ENCODE peak calls at places on chromosomes 4 and X, in five cellular contexts. Q is activated CD4-positive, alpha-beta T cell treated with anti-CD3 and anti-CD28 coated beads, Interleukin-2, amount 50 U/mL, for 48 hours; U is substantia nigra; J is stimulated activated CD8-positive, alpha-beta memory T cell treated with anti-CD3 and anti-CD28 coated beads, Interleukin-12 subunit alpha, Interleukin-12 subunit beta, amount 100 ng/mL, for 4 hours; E is nephron progenitor cell. I is an unnamed sample.

GRCh38 chr4:181018472-181018871 is 1224.7 kb upstream of the TENM3 start:
- DNase-seq in J (no peak), U (no peak), Q (no peak), E (no peak), I (no peak)

GRCh38 chrX:23554304-23554703 is 113.0 kb upstream of the PRDX4 start:
- DNase-seq in J (no peak), Q (no peak), E (no peak), U (no peak), I (no peak)

GRCh38 chr4:156946508-156947197 is 24.9 kb downstream of the PDGFC start:
- DNase-seq in E (no peak), U (no peak), Q (no peak), J (no peak), I (no peak)

GRCh38 chrX:23765449-23765848 is 17.5 kb upstream of the SAT1 start:
- DNase-seq in Q (no peak), E (no peak), U (no peak), J (no peak), I (no peak)

GRCh38 chrX:136094962-136095361 is 52.4 kb upstream of the FHL1 start:
- DNase-seq in U (no peak), J (no peak), Q (no peak), E (no peak), I (no peak)

GRCh38 chrX:19680580-19680979 is 165.3 kb upstream of the MAP3K15 start:
- DNase-seq in Q (no peak), J (no peak), E (no peak), U (no peak), I (no peak)

GRCh38 chr4:73970011-73970410 is 11.8 kb downstream of the PF4 start:
- DNase-seq in E (no peak), U (no peak), Q (no peak), J (no peak), I (no peak)

GRCh38 chrX:69469975-69470374 is 34.2 kb upstream of the NALF2 start:
- DNase-seq in U (no peak), Q (no peak), J (no peak), E (no peak), I (no peak)

I was measured in B cell.